ENCODE peak calls at places on chromosomes 5 and 9, in eight cellular contexts. R is Kasumi-1, W is H54, V is brain microvascular endothelial cell, Y is dermis microvascular lymphatic vessel endothelial cell, P is T1000, X is Right ventricle myocardium superior, O is Calu3. E is an unnamed sample.

GRCh38 chr5:121976979-121977378 is 15.2 kb downstream of the SRFBP1 start:
- DNase-seq in R (no peak), W (no peak), V (peak), Y (no peak), P (no peak), X (no peak), O (no peak), E (no peak)

GRCh38 chr9:129289883-129290282 is 111.8 kb upstream of the IER5L start:
- DNase-seq in R (no peak), W (no peak), V (no peak), Y (no peak), P (no peak), X (no peak), O (no peak), E (no peak)

GRCh38 chr9:99249619-99250018 is 27.5 kb downstream of the SEC61B start:
- DNase-seq in R (no peak), W (peak), V (no peak), Y (no peak), P (no peak), X (no peak), O (no peak), E (no peak)

GRCh38 chr5:53381-54174 is 38.4 kb upstream of the PLEKHG4B start:
- DNase-seq in R (peak), W (no peak), V (no peak), Y (peak), P (no peak), X (peak), O (peak), E (no peak)

GRCh38 chr5:82522912-82523311 is 244.8 kb upstream of the RPS23 start:
- DNase-seq in R (no peak), W (no peak), V (no peak), Y (no peak), P (no peak), X (no peak), O (no peak), E (no peak)

GRCh38 chr9:93589688-93590087 is 13.3 kb downstream of the PHF2 start:
- DNase-seq in R (no peak), W (no peak), V (peak), Y (peak), P (no peak), X (no peak), O (no peak), E (no peak)

GRCh38 chr5:115770466-115770865 is 46.0 kb downstream of the CDO1 start:
- DNase-seq in R (no peak), W (no peak), V (no peak), Y (no peak), P (no peak), X (no peak), O (peak), E (no peak)

GRCh38 chr5:179270581-179271300 is 74.5 kb downstream of the ADAMTS2 start:
- DNase-seq in R (no peak), W (no peak), V (no peak), Y (no peak), P (no peak), X (peak), O (no peak), E (no peak)

GRCh38 chr5:95935553-95936100 is 26.0 kb downstream of the ELL2 start:
- DNase-seq in R (no peak), W (no peak), V (no peak), Y (no peak), P (no peak), X (no peak), O (no peak), E (no peak)

GRCh38 chr5:150905312-150905683 is 518 bp upstream of the ZNF300 start:
- DNase-seq in R (no peak), W (no peak), V (no peak), Y (no peak), P (no peak), X (no peak), O (no peak), E (no peak)

GRCh38 chr9:5832093-5832542 is 799 bp downstream of the ERMP1 start:
- DNase-seq in R (peak), W (no peak), V (no peak), Y (no peak), P (no peak), X (no peak), O (no peak), E (no peak)

GRCh38 chr5:1763548-1763911 is 36.1 kb downstream of the MRPL36 start:
- DNase-seq in R (peak), W (peak), V (peak), Y (peak), P (no peak), X (peak), O (peak), E (peak)

GRCh38 chr9:114446036-114446435 is 58.3 kb upstream of the AKNA start:
- DNase-seq in R (no peak), W (no peak), V (peak), Y (peak), P (no peak), X (no peak), O (no peak), E (peak)

GRCh38 chr9:94937214-94937903 is 210.9 kb downstream of the AOPEP start:
- DNase-seq in R (no peak), W (peak), V (peak), Y (peak), P (no peak), X (no peak), O (no peak), E (peak)

GRCh38 chr5:150377964-150378694 is 20.6 kb downstream of the TCOF1 start:
- DNase-seq in R (no peak), W (no peak), V (peak), Y (no peak), P (peak), X (no peak), O (no peak), E (no peak)

E was measured in PC-9.